ENCODE peak calls at places on chromosomes 6 and 20, in five cellular contexts. J is lower lobe of right lung, L is prostate gland, U is RWPE1, A is coronary artery. X is an unnamed sample.

GRCh38 chr6:25968769-25969168 is 6.2 kb downstream of the TRIM38 start:
- DNase-seq in U (no peak), A (no peak), L (no peak), J (no peak), X (no peak)

GRCh38 chr20:22617160-22617559 is 32.8 kb upstream of the FOXA2 start:
- DNase-seq in U (peak; percentile 59), J (peak; percentile 59), A (no peak), L (no peak), X (no peak)

GRCh38 chr6:163589401-163589800 is 174.9 kb downstream of the QKI start:
- DNase-seq in L (no peak), U (no peak), J (no peak), A (no peak), X (no peak)

GRCh38 chr6:144613859-144614258 is 328.7 kb downstream of the UTRN start:
- DNase-seq in J (no peak), L (no peak), A (no peak), U (peak; percentile 4), X (no peak)

GRCh38 chr20:61808497-61808896 is 257.2 kb downstream of the TAF4 start:
- DNase-seq in U (no peak), J (peak; percentile 36), A (no peak), L (no peak), X (no peak)

GRCh38 chr20:60228255-60228654 is 270.0 kb downstream of the CDH26 start:
- DNase-seq in L (no peak), U (no peak), J (no peak), A (no peak), X (no peak)

GRCh38 chr20:41249371-41249770 is 68.2 kb downstream of the ZHX3 start:
- DNase-seq in L (peak; percentile 29), A (peak; percentile 90), U (peak; percentile 92), J (no peak), X (peak; percentile 14)

GRCh38 chr6:14365393-14365792 is 247.8 kb downstream of the CD83 start:
- DNase-seq in U (no peak), L (no peak), A (no peak), J (no peak), X (no peak)

DNA sequence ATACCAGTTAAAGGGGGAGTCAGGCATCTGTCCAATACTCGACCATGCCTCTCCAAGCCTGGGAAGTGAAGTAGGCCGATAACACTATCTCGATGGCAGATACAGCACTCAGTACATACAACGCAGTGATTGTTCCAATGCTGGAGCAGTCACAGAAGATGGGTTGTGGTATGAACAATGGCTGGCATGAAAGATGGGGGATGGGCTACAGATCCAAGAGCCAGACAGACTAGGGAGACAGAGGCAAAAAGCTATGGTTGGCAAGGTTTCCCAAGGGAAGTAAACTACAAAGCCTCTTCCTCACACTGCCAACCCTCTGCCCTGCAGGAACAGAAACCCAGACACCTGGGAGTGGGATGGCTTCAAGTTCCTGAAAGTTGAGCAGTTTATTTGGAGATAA is 19.2 kb downstream of the FKBP1A start:
- DNase-seq in U (no peak), L (no peak), J (no peak), A (no peak), X (peak; percentile 40)
- H3K27ac ChIP-seq in U (no peak overlapping the region), L (no peak overlapping the region), J (peak overlapping the region; percentile 38), A (peak overlapping the region; percentile 59), X (peak overlapping the region; percentile 31)

GRCh38 chr20:34704177-34705007 is at the start of gene TP53INP2:
- DNase-seq in U (peak; percentile 94), J (peak; percentile 97), L (peak; percentile 92), A (peak; percentile 96), X (peak; percentile 92)

GRCh38 chr20:34705008-34705382 is 851 bp downstream of the TP53INP2 start:
- DNase-seq in J (no peak), U (no peak), L (no peak), A (no peak), X (no peak)

GRCh38 chr20:34701405-34702085 is 2.6 kb upstream of the TP53INP2 start:
- DNase-seq in U (no peak), A (no peak), J (no peak), L (no peak), X (no peak)

GRCh38 chr20:34703573-34704176 is 469 bp upstream of the TP53INP2 start:
- DNase-seq in U (no peak), A (peak; percentile 77), L (peak; percentile 71), J (peak; percentile 52), X (no peak)

DNA sequence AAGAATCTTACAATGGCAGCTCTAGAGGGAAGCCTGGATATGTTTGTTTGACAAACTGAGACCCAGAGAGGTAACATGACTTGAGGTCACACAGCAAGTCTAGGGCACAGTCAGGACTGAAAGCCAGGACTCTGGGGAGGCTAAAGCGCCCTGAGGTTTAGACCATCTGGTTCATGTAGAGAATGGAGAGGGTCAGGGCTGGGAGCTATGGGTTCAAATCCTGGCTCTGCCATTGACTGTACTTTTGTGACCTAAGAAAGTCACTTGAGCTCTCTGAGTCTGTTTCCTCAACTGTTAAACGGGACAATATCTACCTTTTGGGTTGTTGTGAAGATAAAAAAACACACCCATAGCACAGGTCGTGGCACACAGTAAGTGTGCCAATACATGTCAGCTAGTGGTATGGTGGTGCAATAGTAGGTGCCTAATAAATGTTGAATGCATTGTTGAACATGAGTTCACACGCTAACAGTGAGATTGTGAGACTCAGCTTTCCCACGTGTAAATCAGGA is 1.0 kb upstream of the TP53INP2 start:
- DNase-seq in J (no peak), L (no peak), A (no peak), U (no peak), X (no peak)
- H3K27ac ChIP-seq in J (no peak overlapping the region), L (peak overlapping the region; percentile 100), A (peak overlapping the region; percentile 100), U (peak overlapping the region; percentile 89), X (no peak overlapping the region)

DNA sequence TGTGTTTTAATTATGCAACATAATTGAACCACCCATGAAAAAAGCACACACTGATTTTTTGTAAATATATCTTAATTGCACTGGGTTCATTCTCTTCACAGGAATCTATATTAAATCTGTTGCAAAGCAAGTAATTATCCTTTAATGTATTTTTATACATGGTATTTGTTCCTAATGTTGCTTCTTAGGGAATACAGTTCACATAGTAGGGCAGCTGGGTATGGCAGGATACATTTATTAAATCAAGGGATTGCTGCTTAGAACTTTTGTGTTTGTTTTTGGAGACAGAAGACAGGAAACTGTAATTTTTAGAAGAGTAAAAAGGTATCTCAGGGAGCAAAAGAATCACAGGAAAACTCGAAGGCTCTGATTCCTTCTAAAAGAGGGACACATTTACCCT is 980 bp upstream of the SMIM13 start:
- DNase-seq in U (peak; percentile 13), A (no peak), L (no peak), J (no peak), X (no peak)
- H3K27ac ChIP-seq in U (peak overlapping the region; percentile 87), A (peak overlapping the region; percentile 98), L (peak overlapping the region; percentile 98), J (peak overlapping the region; percentile 98), X (no peak overlapping the region)

GRCh38 chr6:110353420-110353819 is 4.7 kb downstream of the METTL24 start:
- DNase-seq in U (no peak), A (no peak), L (no peak), J (no peak), X (no peak)
- H3K27ac ChIP-seq in U (no peak overlapping the region), A (peak overlapping the region; percentile 66), L (no peak overlapping the region), J (peak overlapping the region; percentile 53), X (peak overlapping the region; percentile 76)

GRCh38 chr6:106125925-106126435 is 39.8 kb downstream of the PRDM1 start:
- DNase-seq in U (no peak), L (no peak), J (no peak), A (peak; percentile 8), X (no peak)
- H3K27ac ChIP-seq in U (no peak overlapping the region), L (no peak overlapping the region), J (no peak overlapping the region), A (no peak overlapping the region), X (no peak overlapping the region)

GRCh38 chr6:17297261-17298080 is 16.3 kb downstream of the RBM24 start:
- DNase-seq in A (no peak), L (no peak), U (no peak), J (no peak), X (no peak)
- H3K27ac ChIP-seq in A (no peak overlapping the region), L (no peak overlapping the region), U (no peak overlapping the region), J (no peak overlapping the region), X (peak overlapping the region; percentile 64)

GRCh38 chr6:127347188-127347587 is 3.8 kb upstream of the ECHDC1 start:
- DNase-seq in J (no peak), L (no peak), U (no peak), A (no peak), X (no peak)
- H3K27ac ChIP-seq in J (peak overlapping the region; percentile 51), L (no peak overlapping the region), U (no peak overlapping the region), A (no peak overlapping the region), X (no peak overlapping the region)